ENCODE peak calls at places on chromosomes 2 and 18, in six cellular contexts. One of them, this sample, is unnamed.

GRCh38 chr2:20449501-20450200 is 2.8 kb downstream of the RHOB start:
- DNase-seq in HCT116: no peak
- DNase-seq in transverse colon: no peak
- DNase-seq in GM12892: no peak
- DNase-seq in HepG2: peak
- DNase-seq in sigmoid colon: peak
- DNase-seq in this sample: no peak

GRCh38 chr2:199310654-199311275 is 147.0 kb downstream of the SATB2 start:
- DNase-seq in HCT116: no peak
- DNase-seq in transverse colon: no peak
- DNase-seq in GM12892: no peak
- DNase-seq in HepG2: no peak
- DNase-seq in sigmoid colon: no peak
- DNase-seq in this sample: no peak

GRCh38 chr18:23069481-23069880 is 65.8 kb upstream of the CABLES1 start:
- DNase-seq in HCT116: no peak
- DNase-seq in transverse colon: no peak
- DNase-seq in GM12892: no peak
- DNase-seq in HepG2: no peak
- DNase-seq in sigmoid colon: no peak
- DNase-seq in this sample: no peak

GRCh38 chr2:144356402-144356801 is 163.5 kb downstream of the ZEB2 start:
- DNase-seq in HCT116: no peak
- DNase-seq in transverse colon: no peak
- DNase-seq in GM12892: no peak
- DNase-seq in HepG2: no peak
- DNase-seq in sigmoid colon: no peak
- DNase-seq in this sample: no peak

GRCh38 chr2:134276381-134277172 is 22.7 kb downstream of the MGAT5 start:
- DNase-seq in HCT116: no peak
- DNase-seq in transverse colon: no peak
- DNase-seq in GM12892: no peak
- DNase-seq in HepG2: no peak
- DNase-seq in sigmoid colon: no peak
- DNase-seq in this sample: no peak

GRCh38 chr2:188203756-188204155 is 87.9 kb upstream of the GULP1 start:
- DNase-seq in HCT116: no peak
- DNase-seq in transverse colon: no peak
- DNase-seq in GM12892: no peak
- DNase-seq in HepG2: no peak
- DNase-seq in sigmoid colon: no peak
- DNase-seq in this sample: no peak

GRCh38 chr2:159224061-159224813 is 62.3 kb downstream of the WDSUB1 start:
- DNase-seq in HCT116: no peak
- DNase-seq in transverse colon: no peak
- DNase-seq in GM12892: no peak
- DNase-seq in HepG2: no peak
- DNase-seq in sigmoid colon: no peak
- DNase-seq in this sample: no peak

GRCh38 chr2:132503621-132504200 is 87.1 kb downstream of the GPR39 start:
- DNase-seq in HCT116: no peak
- DNase-seq in transverse colon: peak
- DNase-seq in GM12892: no peak
- DNase-seq in HepG2: no peak
- DNase-seq in sigmoid colon: no peak
- DNase-seq in this sample: no peak

GRCh38 chr18:55501594-55502345 is 86.2 kb downstream of the TCF4 start:
- DNase-seq in HCT116: no peak
- DNase-seq in transverse colon: no peak
- DNase-seq in GM12892: no peak
- DNase-seq in HepG2: no peak
- DNase-seq in sigmoid colon: no peak
- DNase-seq in this sample: no peak

GRCh38 chr2:30149513-30149912 is 2.7 kb downstream of the YPEL5 start:
- DNase-seq in HCT116: no peak
- DNase-seq in transverse colon: no peak
- DNase-seq in GM12892: no peak
- DNase-seq in HepG2: peak
- DNase-seq in sigmoid colon: no peak
- DNase-seq in this sample: no peak

GRCh38 chr2:208407667-208408066 is 1.1 kb downstream of the PTH2R start:
- DNase-seq in HCT116: no peak
- DNase-seq in transverse colon: no peak
- DNase-seq in GM12892: no peak
- DNase-seq in HepG2: peak
- DNase-seq in sigmoid colon: no peak
- DNase-seq in this sample: no peak

GRCh38 chr2:113686537-113686936 is 59.5 kb downstream of the RABL2A start:
- DNase-seq in HCT116: no peak
- DNase-seq in transverse colon: no peak
- DNase-seq in GM12892: no peak
- DNase-seq in HepG2: no peak
- DNase-seq in sigmoid colon: no peak
- DNase-seq in this sample: no peak

GRCh38 chr2:177625744-177626655 is 233.4 kb downstream of the AGPS start:
- DNase-seq in HCT116: no peak
- DNase-seq in transverse colon: no peak
- DNase-seq in GM12892: no peak
- DNase-seq in HepG2: no peak
- DNase-seq in sigmoid colon: no peak
- DNase-seq in this sample: no peak

GRCh38 chr2:176009445-176009844 is 7.4 kb upstream of the LNPK start:
- DNase-seq in HCT116: no peak
- DNase-seq in transverse colon: no peak
- DNase-seq in GM12892: no peak
- DNase-seq in HepG2: no peak
- DNase-seq in sigmoid colon: no peak
- DNase-seq in this sample: no peak

GRCh38 chr2:84894131-84894586 is 11.3 kb upstream of the TMSB10 start:
- DNase-seq in HCT116: no peak
- DNase-seq in transverse colon: no peak
- DNase-seq in GM12892: no peak
- DNase-seq in HepG2: no peak
- DNase-seq in sigmoid colon: peak
- DNase-seq in this sample: no peak

GRCh38 chr2:47227532-47228166 is 72.5 kb upstream of the STPG4 start:
- DNase-seq in HCT116: no peak
- DNase-seq in transverse colon: no peak
- DNase-seq in GM12892: no peak
- DNase-seq in HepG2: no peak
- DNase-seq in sigmoid colon: no peak
- DNase-seq in this sample: no peak

GRCh38 chr2:203450571-203450970 is 84.5 kb downstream of the RAPH1 start:
- DNase-seq in HCT116: no peak
- DNase-seq in transverse colon: peak
- DNase-seq in GM12892: no peak
- DNase-seq in HepG2: no peak
- DNase-seq in sigmoid colon: no peak
- DNase-seq in this sample: no peak

GRCh38 chr2:62192811-62193210 is 3.1 kb upstream of the B3GNT2 start:
- DNase-seq in HCT116: no peak
- DNase-seq in transverse colon: peak
- DNase-seq in GM12892: no peak
- DNase-seq in HepG2: no peak
- DNase-seq in sigmoid colon: no peak
- DNase-seq in this sample: no peak

GRCh38 chr2:21841341-21841740 is 717.6 kb downstream of the TDRD15 start:
- DNase-seq in HCT116: no peak
- DNase-seq in transverse colon: no peak
- DNase-seq in GM12892: no peak
- DNase-seq in HepG2: no peak
- DNase-seq in sigmoid colon: no peak
- DNase-seq in this sample: no peak

GRCh38 chr2:60440761-60441160 is 112.7 kb downstream of the BCL11A start:
- DNase-seq in HCT116: no peak
- DNase-seq in transverse colon: no peak
- DNase-seq in GM12892: no peak
- DNase-seq in HepG2: no peak
- DNase-seq in sigmoid colon: no peak
- DNase-seq in this sample: no peak

GRCh38 chr2:60445684-60446184 is 107.7 kb downstream of the BCL11A start:
- DNase-seq in HCT116: no peak
- DNase-seq in transverse colon: no peak
- DNase-seq in GM12892: no peak
- DNase-seq in HepG2: no peak
- DNase-seq in sigmoid colon: no peak
- DNase-seq in this sample: no peak

GRCh38 chr2:60440080-60440753 is 113.2 kb downstream of the BCL11A start:
- DNase-seq in HCT116: no peak
- DNase-seq in transverse colon: no peak
- DNase-seq in GM12892: no peak
- DNase-seq in HepG2: no peak
- DNase-seq in sigmoid colon: no peak
- DNase-seq in this sample: no peak

GRCh38 chr2:60441791-60442190 is 111.7 kb downstream of the BCL11A start:
- DNase-seq in HCT116: no peak
- DNase-seq in transverse colon: no peak
- DNase-seq in GM12892: no peak
- DNase-seq in HepG2: no peak
- DNase-seq in sigmoid colon: no peak
- DNase-seq in this sample: no peak

DNA sequence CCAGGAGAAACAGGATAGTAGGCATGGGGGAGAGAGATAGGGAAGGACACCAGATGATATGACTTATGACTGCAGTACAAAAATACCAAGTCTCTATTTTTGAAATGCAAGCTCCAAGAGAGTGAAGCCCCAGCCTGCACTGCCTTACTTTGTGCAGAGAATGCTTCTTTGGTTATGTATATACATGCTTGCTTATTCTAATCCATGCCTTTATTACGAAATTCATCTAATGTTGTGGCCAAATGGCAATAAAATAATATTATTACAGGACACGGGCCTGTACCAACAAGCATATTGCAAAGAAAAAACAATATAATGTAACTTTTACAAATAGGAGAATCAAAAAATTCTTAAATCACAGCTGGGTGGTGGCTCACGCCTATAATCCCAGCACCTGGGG is 110.8 kb downstream of the BCL11A start:
- DNase-seq in HCT116: no peak
- DNase-seq in transverse colon: no peak
- DNase-seq in GM12892: no peak
- DNase-seq in HepG2: no peak
- DNase-seq in sigmoid colon: no peak
- DNase-seq in this sample: no peak
- TF ChIP-seq POLR2AphosphoS5 in HCT116: no peak
- TF ChIP-seq POLR2AphosphoS5 in transverse colon: no peak
- TF ChIP-seq POLR2AphosphoS5 in GM12892: no peak
- TF ChIP-seq POLR2AphosphoS5 in HepG2: no peak
- TF ChIP-seq POLR2AphosphoS5 in sigmoid colon: no peak
- TF ChIP-seq POLR2AphosphoS5 in this sample: no peak

DNA sequence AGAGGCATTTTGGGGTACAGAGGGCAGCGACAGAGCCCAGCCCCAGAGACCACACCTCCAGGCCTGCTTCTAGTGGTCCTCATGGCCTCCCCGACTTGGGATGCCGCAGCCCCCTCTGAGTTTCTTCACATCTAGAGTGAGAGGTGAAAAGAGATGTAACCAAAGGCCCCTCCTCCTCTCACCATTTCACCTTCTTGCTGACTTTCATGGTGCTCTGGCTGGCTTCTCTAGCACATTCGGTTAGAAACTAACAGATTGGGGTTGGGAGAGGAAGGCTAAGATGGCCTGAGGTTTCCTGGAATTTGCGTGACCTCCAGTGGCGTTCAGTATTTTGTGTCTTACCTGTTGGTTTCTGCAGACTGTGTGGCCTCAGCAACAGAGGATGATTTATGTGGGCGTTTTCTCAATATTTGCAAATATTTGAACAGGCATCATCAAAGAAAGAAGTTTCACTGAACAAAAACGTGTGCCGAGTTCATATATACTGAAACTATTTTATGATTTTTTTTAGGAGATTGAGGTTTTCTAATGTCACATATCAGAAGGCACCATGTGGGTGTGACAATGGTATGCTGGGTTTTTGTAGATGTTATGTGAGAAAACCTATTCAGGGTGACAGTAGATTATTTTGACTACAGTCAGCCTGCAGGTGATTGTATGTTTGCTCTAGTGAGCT is 69.9 kb upstream of the BCL2L11 start:
- DNase-seq in HCT116: no peak
- DNase-seq in transverse colon: no peak
- DNase-seq in GM12892: no peak
- DNase-seq in HepG2: peak
- DNase-seq in sigmoid colon: no peak
- DNase-seq in this sample: no peak
- TF ChIP-seq POLR2AphosphoS5 in HCT116: no peak
- TF ChIP-seq POLR2AphosphoS5 in transverse colon: no peak
- TF ChIP-seq POLR2AphosphoS5 in GM12892: no peak
- TF ChIP-seq POLR2AphosphoS5 in HepG2: no peak
- TF ChIP-seq POLR2AphosphoS5 in sigmoid colon: no peak
- TF ChIP-seq POLR2AphosphoS5 in this sample: no peak

DNA sequence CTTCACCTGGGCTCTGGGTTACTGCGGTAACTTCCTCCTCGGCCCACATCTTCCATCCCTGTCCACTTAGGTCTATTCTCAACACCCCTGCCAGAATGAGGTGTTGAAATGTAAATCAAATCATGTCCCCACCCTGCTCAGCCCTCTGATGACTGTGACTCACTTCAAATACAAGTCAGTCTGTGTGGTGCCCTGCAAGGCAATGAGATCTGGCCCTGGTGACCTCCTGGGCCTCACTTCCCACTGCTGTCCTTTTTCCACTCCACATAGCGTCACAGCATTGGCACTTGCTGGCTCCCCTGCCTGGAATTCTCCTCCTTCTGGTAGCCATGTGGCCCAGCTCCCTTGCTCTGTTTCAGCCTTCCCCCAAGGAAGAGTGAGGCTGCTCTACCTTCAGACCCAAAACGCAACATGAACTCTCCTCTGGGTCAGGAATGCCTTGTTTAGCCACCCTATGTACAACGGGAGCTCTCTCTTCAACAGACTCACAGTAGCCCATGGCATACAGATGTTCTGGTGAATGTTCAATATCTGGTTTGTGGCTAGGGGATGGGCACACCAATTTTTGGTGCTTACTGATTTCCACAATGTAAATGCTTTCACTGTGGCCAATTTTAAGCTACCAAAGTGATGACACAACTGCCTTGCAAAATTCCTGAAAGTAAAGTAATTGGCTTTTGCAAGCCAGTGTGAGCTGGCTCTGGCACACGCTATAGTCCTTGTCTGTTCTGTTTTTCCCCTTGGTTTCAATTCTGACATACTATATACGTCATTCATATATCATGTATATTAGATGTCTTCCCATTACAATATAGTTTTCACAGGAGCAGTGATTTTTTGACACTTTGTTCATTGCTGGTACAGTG is 550.3 kb upstream of the HS6ST1 start:
- DNase-seq in HCT116: no peak
- DNase-seq in transverse colon: no peak
- DNase-seq in GM12892: no peak
- DNase-seq in HepG2: no peak
- DNase-seq in sigmoid colon: no peak
- DNase-seq in this sample: no peak
- TF ChIP-seq POLR2AphosphoS5 in HCT116: no peak
- TF ChIP-seq POLR2AphosphoS5 in transverse colon: no peak
- TF ChIP-seq POLR2AphosphoS5 in GM12892: no peak
- TF ChIP-seq POLR2AphosphoS5 in HepG2: no peak
- TF ChIP-seq POLR2AphosphoS5 in sigmoid colon: no peak
- TF ChIP-seq POLR2AphosphoS5 in this sample: no peak

DNA sequence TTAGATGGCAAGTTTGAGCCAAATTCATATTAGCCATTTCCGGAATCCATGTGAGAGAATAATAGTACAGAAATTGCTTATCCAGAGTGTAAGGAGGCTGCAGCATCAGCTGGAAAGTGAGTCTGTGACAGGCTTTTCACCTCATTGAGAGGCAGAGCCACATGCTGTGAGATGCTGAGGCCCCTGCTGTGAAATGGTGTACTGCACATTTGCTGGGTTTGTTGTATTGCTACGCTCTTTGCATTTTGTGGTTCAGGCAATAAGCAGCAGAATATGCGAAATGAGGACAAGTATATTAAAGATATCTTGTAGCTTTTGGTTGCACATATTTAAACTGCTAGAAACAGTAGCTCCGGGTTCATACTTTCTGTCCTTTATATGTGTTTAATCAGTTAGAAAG is 37.0 kb downstream of the NABP1 start:
- DNase-seq in HCT116: no peak
- DNase-seq in transverse colon: no peak
- DNase-seq in GM12892: no peak
- DNase-seq in HepG2: no peak
- DNase-seq in sigmoid colon: no peak
- DNase-seq in this sample: no peak
- TF ChIP-seq POLR2AphosphoS5 in HCT116: no peak
- TF ChIP-seq POLR2AphosphoS5 in transverse colon: no peak
- TF ChIP-seq POLR2AphosphoS5 in GM12892: no peak
- TF ChIP-seq POLR2AphosphoS5 in HepG2: no peak
- TF ChIP-seq POLR2AphosphoS5 in sigmoid colon: no peak
- TF ChIP-seq POLR2AphosphoS5 in this sample: no peak